ENCODE peak calls at places on chromosomes 7 and 10, in ten cellular contexts. Z, N, S, T, P, V, O, Q, C and Y are unnamed samples.

GRCh38 chr7:43602271-43602670 is 19.4 kb downstream of the STK17A start:
- DNase-seq in Q (no peak), P (no peak), S (no peak), V (no peak), O (no peak), T (no peak), N (no peak), Z (no peak), C (no peak), Y (no peak)

GRCh38 chr7:45001138-45001694 is 1.2 kb downstream of the CCM2 start:
- DNase-seq in S (no peak), C (no peak), Q (peak), N (no peak), O (peak), P (no peak), T (no peak), V (no peak), Z (no peak), Y (no peak)

GRCh38 chr7:49885593-49886285 is 112.3 kb downstream of the VWC2 start:
- DNase-seq in T (no peak), P (no peak), N (no peak), Z (no peak), V (no peak), S (no peak), O (no peak), Q (no peak), C (no peak), Y (no peak)

GRCh38 chr7:106482091-106482490 is 178.9 kb downstream of the CCDC71L start:
- DNase-seq in S (no peak), Q (no peak), P (no peak), T (no peak), N (no peak), V (no peak), C (no peak), Z (no peak), O (no peak), Y (no peak)

GRCh38 chr7:102988631-102989030 is 75.8 kb downstream of the LRRC17 start:
- DNase-seq in O (no peak), V (no peak), N (no peak), C (no peak), T (no peak), Q (no peak), S (no peak), P (no peak), Z (no peak), Y (no peak)

GRCh38 chr10:30736685-30737232 is 107.2 kb upstream of the LYZL2 start:
- DNase-seq in T (peak), V (no peak), N (peak), S (peak), C (peak), Q (no peak), Z (no peak), O (no peak), P (no peak), Y (no peak)

GRCh38 chr10:131848296-131848695 is 52.5 kb upstream of the PPP2R2D start:
- DNase-seq in O (peak), N (no peak), C (no peak), S (no peak), P (no peak), T (peak), Z (no peak), V (no peak), Q (no peak), Y (peak)

GRCh38 chr10:22320591-22321155 is at the start of gene BMI1:
- DNase-seq in N (peak), P (no peak), Q (peak), S (peak), Z (peak), C (peak), T (peak), V (peak), O (peak), Y (peak)

GRCh38 chr7:6106140-6106904 is 75.1 kb downstream of the ANKRD61 start:
- DNase-seq in O (no peak), V (peak), N (peak), C (no peak), S (peak), P (no peak), Q (no peak), Z (no peak), T (no peak), Y (no peak)

GRCh38 chr7:94115316-94115715 is 111.2 kb upstream of the BET1 start:
- DNase-seq in Q (no peak), Z (no peak), C (no peak), V (no peak), T (no peak), P (no peak), S (peak), O (no peak), N (peak), Y (no peak)

GRCh38 chr7:19239951-19240350 is 94.7 kb upstream of the FERD3L start:
- DNase-seq in P (no peak), Z (no peak), Q (no peak), T (no peak), S (no peak), V (no peak), O (no peak), N (no peak), C (no peak), Y (peak)

GRCh38 chr7:38185395-38185920 is 7.4 kb downstream of the STARD3NL start:
- DNase-seq in Q (no peak), N (no peak), C (no peak), V (no peak), T (no peak), Z (no peak), P (no peak), S (no peak), O (no peak), Y (no peak)

GRCh38 chr7:140316165-140316661 is 82.1 kb downstream of the SLC37A3 start:
- DNase-seq in N (peak), V (peak), S (peak), Z (peak), Q (no peak), C (peak), P (peak), O (no peak), T (no peak), Y (no peak)

GRCh38 chr10:48839809-48840679 is 99.6 kb downstream of the LRRC18 start:
- DNase-seq in V (no peak), N (no peak), T (no peak), O (no peak), S (no peak), Z (no peak), C (no peak), Q (no peak), P (no peak), Y (no peak)

GRCh38 chr10:60299961-60300883 is 89.5 kb downstream of the ANK3 start:
- DNase-seq in P (no peak), Z (no peak), O (no peak), C (no peak), N (peak), V (no peak), S (peak), T (no peak), Q (peak), Y (peak)

GRCh38 chr10:107666214-107666613 is 501.7 kb upstream of the SORCS1 start:
- DNase-seq in C (no peak), Z (no peak), S (no peak), N (no peak), P (no peak), T (no peak), O (no peak), V (no peak), Q (no peak), Y (no peak)

GRCh38 chr10:107671968-107672367 is 507.5 kb upstream of the SORCS1 start:
- DNase-seq in S (no peak), V (no peak), Z (no peak), Q (no peak), N (no peak), T (no peak), O (no peak), C (no peak), P (no peak), Y (no peak)
- TF ChIP-seq CTCF in S (no peak), V (no peak), Z (no peak), Q (no peak), N (no peak), T (no peak), O (no peak), C (no peak), P (no peak), Y (no peak)

DNA sequence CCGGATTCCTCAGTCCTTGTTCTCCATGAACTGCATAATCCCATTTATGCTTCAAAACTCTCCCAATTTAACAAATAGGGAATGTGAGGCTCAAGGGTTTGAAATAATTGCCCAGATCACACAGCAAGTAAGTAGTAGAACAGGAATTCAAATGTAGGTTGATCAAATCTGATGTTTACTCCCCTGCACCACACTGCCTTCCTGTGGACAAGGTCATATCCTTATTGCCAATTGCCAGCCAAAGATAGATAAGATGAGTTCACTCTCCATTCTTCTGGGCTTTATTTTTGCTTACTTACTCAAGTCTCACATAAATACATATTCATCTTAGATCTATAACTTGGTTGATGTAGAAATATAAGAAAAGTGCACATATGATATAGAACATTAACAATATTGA is 435.2 kb upstream of the ETV1 start:
- DNase-seq in P (no peak), T (no peak), S (no peak), Q (no peak), V (no peak), C (no peak), N (no peak), O (no peak), Z (no peak), Y (no peak)
- TF ChIP-seq CTCF in P (no peak), T (no peak), S (no peak), Q (no peak), V (no peak), C (no peak), N (no peak), O (no peak), Z (no peak), Y (peak)

DNA sequence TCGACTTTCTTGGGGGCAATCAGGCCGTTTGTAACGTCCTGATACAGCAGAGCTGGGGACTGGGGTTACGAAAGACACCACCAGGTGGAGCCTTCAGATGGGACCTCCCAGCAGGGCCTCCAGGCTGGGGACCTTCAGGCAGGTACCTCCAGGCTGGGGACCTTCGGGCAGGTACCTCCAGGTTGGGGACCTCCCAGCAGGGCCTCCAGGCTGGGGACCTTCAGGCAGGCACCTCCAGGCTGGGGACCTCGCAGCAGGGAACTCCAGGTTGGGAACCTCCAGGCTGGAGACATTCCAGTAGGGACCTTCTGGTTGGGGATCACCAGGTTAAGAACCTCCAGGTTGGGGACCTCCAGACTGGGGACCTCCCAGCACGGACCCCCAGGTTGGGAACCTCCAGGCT is 23.5 kb upstream of the GPR146 start:
- DNase-seq in S (no peak), C (no peak), O (no peak), N (no peak), T (no peak), Q (no peak), P (no peak), V (no peak), Z (no peak), Y (no peak)
- TF ChIP-seq CTCF in S (no peak), C (no peak), O (peak), N (no peak), T (no peak), Q (no peak), P (no peak), V (no peak), Z (no peak), Y (peak)

DNA sequence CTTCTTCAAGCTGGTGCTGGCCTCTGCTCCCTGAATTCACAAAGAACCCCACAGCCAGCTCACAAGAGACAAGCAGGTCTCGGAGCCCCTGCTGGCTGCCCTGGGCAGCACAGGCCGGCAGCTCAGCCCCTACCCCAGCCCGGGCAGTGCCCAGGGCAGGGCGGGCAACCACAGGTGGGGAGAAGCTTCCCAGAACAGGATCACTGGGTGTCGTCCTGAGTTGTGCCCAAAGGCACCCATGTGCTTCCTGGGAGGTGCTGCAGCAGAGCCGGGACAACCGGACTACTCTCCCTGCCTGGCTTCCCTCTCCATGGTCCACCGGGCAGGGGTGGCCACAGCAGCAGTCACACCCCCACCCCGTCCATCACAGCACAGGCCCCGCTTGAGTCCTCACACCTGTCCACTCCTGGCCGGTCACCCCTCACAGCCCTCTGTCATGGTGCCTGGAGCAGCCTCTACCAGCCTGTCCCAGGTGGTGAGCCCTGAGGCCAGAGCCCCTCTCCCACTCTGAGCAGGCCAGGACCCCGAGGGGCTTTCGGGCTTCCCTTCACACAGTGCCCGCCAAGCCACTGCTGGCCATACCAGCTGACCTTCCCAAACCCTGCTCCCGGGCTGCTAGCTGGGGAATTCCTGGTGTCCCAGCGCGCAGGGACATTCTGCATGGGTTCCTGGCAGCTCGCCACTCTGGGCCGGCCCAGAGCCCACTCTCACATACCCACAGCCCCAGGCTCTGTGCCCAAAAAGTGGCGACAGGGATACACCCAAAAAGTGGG is 3.1 kb downstream of the RASGEF1A start:
- DNase-seq in Q (peak), C (no peak), N (no peak), P (peak), Z (peak), S (no peak), O (peak), T (peak), V (peak), Y (no peak)
- TF ChIP-seq CTCF in Q (peak), C (no peak), N (peak), P (no peak), Z (no peak), S (peak), O (no peak), T (peak), V (no peak), Y (no peak)

GRCh38 chr7:66075590-66076458 is at the start of gene ASL:
- DNase-seq in N (peak), Q (peak), P (peak), T (peak), V (peak), Z (peak), C (peak), O (peak), S (peak), Y (peak)
- TF ChIP-seq CTCF in N (no peak), Q (no peak), P (no peak), T (no peak), V (no peak), Z (no peak), C (no peak), O (no peak), S (no peak), Y (no peak)

GRCh38 chr10:110497438-110498086 is at the start of gene DUSP5:
- DNase-seq in T (peak), O (peak), Z (peak), S (peak), V (peak), N (peak), P (peak), C (peak), Q (peak), Y (peak)

GRCh38 chr10:110499796-110500514 is 2.2 kb downstream of the DUSP5 start:
- DNase-seq in V (no peak), T (no peak), P (no peak), O (no peak), S (peak), N (peak), C (no peak), Q (no peak), Z (no peak), Y (no peak)

GRCh38 chr10:110500515-110500905 is 2.8 kb downstream of the DUSP5 start:
- DNase-seq in Z (no peak), P (no peak), Q (no peak), O (no peak), C (no peak), T (no peak), V (no peak), N (peak), S (peak), Y (no peak)

GRCh38 chr10:110498087-110498981 is 627 bp downstream of the DUSP5 start:
- DNase-seq in V (peak), T (peak), S (peak), N (peak), C (no peak), Q (peak), Z (peak), O (peak), P (no peak), Y (peak)

DNA sequence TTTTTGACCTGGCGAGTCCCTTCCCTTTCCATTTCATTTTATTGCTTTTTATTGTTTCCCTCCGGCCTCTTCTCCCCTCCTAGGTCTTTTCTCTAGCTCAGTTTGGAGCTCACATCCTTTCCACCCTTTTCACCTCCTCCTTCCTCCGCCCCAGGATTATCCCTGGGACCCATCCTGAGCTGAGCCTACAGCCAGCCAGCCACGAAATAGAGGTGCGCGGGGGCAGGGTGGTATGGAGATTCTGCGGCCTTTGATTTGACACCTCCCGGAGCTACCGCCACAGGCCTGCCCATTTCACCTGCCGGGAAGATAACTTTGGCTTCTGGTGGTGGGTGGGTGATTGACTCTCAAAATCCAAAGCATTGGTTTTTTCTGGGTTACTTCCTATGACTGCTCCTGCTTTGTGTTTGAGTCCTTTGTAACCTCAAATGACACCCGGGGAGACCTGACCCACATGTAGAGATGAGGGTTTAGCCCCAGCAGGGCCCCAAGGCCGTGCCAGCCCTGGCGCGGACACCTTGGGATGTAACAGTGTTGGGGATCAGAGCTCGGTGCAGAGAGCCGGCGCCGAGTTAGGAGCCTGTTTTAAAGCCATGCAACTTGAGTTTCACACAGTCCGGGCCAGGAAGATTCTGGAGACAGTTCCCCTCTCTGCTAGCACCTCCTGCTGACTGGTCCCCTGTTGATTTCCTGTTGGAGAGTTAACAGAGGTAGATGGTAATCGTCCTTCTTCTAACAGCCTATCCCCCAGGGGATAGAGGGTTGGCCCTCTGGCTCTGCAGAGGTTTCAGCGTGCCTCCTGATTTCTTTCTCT is 1.5 kb downstream of the DUSP5 start:
- DNase-seq in S (peak), V (peak), N (peak), Q (peak), O (no peak), Z (no peak), P (no peak), T (no peak), C (peak), Y (peak)
- TF ChIP-seq CTCF in S (peak), V (peak), N (peak), Q (no peak), O (no peak), Z (no peak), P (no peak), T (peak), C (no peak), Y (peak)